ENCODE peak calls at places on chromosome 2, in four cellular contexts. O, J, D and V are unnamed samples.

GRCh38 chr2:169469952-169470572 is 9.2 kb upstream of the BBS5 start:
- DNase-seq in O (no peak), J (no peak), D (no peak), V (no peak)

GRCh38 chr2:66433695-66433944 is 1.3 kb upstream of the MEIS1 start:
- DNase-seq in O (no peak), J (no peak), D (no peak), V (no peak)

GRCh38 chr2:70039366-70039765 is 47.9 kb upstream of the PCBP1 start:
- DNase-seq in O (no peak), J (no peak), D (no peak), V (no peak)

GRCh38 chr2:102144128-102144527 is 1.6 kb downstream of the IL1R1 start:
- DNase-seq in O (no peak), J (no peak), D (no peak), V (no peak)

GRCh38 chr2:10892796-10893350 is 18.9 kb upstream of the KCNF1 start:
- DNase-seq in O (no peak), J (no peak), D (no peak), V (no peak)

GRCh38 chr2:161238559-161239415 is 69.4 kb upstream of the PSMD14 start:
- DNase-seq in O (peak; percentile 53), J (peak; percentile 74), D (peak; percentile 91), V (peak; percentile 74)

GRCh38 chr2:180359522-180360282 is 352.6 kb upstream of the CWC22 start:
- DNase-seq in O (no peak), J (peak; percentile 21), D (no peak), V (no peak)

GRCh38 chr2:28544915-28545589 is 49.2 kb downstream of the PLB1 start:
- DNase-seq in O (no peak), J (peak; percentile 79), D (no peak), V (no peak)

GRCh38 chr2:241637233-241638062 is at the start of gene ATG4B:
- DNase-seq in O (peak; percentile 60), J (peak; percentile 85), D (peak; percentile 88), V (peak; percentile 79)

GRCh38 chr2:192035731-192036442 is 158.8 kb downstream of the TMEFF2 start:
- DNase-seq in O (no peak), J (no peak), D (no peak), V (no peak)

GRCh38 chr2:45303417-45304202 is 294.4 kb upstream of the SIX2 start:
- DNase-seq in O (no peak), J (no peak), D (no peak), V (no peak)

GRCh38 chr2:240130393-240131195 is 5.5 kb downstream of the COPS9 start:
- DNase-seq in O (no peak), J (no peak), D (no peak), V (no peak)

GRCh38 chr2:207861789-207862188 is 92.1 kb upstream of the FZD5 start:
- DNase-seq in O (no peak), J (no peak), D (peak; percentile 23), V (no peak)

GRCh38 chr2:25982273-25982967 is at the start of gene KIF3C:
- DNase-seq in O (peak; percentile 59), J (peak; percentile 71), D (peak; percentile 90), V (peak; percentile 75)

GRCh38 chr2:64607381-64607780 is 46.3 kb downstream of the SERTAD2 start:
- DNase-seq in O (no peak), J (no peak), D (no peak), V (no peak)

GRCh38 chr2:64610456-64610855 is 43.3 kb downstream of the SERTAD2 start:
- DNase-seq in O (no peak), J (no peak), D (no peak), V (no peak)

GRCh38 chr2:64608867-64609228 is 44.9 kb downstream of the SERTAD2 start:
- DNase-seq in O (peak; percentile 4), J (peak; percentile 51), D (no peak), V (no peak)

GRCh38 chr2:64606495-64607363 is 47.0 kb downstream of the SERTAD2 start:
- DNase-seq in O (peak; percentile 68), J (peak; percentile 84), D (peak; percentile 28), V (no peak)

DNA sequence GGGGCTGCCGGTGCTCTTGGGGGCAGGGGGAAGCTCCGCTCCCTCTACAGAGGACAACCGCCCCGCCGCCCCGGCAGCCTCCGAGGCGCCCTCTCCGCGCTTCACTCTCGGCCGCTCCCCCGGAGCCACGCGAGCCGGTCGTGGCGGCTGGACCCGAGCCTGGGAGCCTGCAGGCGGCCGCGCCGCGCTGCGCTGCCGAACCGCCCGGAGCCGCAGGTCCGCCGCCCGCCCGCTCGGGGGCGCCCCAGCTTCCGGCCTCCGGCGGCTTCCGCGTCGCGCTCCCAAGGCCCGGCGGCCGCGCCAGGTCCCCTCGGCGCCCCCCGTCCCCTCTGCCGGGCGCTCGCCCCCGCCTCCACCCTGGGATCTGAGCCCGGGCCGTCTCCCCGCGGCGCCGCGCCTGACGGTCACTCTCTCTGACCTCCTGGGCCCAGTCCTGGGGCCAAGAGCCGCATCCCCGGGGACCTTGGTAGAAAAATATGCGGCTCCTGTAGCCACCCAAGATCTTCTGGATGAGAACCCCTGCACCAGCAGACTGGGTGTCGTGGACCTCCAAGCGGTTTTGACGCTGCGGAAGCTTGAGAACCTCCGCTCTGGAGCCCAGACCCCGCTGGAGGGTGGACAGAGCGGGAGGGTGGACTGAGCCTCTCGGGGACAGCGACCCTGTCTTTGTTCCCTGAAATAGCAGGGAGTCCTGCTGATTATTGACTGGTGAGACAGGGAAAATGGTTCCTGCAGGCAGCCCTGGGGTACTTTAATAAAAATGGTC is 44.3 kb downstream of the SERTAD2 start:
- DNase-seq in O (peak; percentile 52), J (peak; percentile 58), D (peak; percentile 66), V (peak; percentile 47)
- TF ChIP-seq CTCF in O (no peak), J (no peak), D (peak; percentile 32), V (no peak)

GRCh38 chr2:84631047-84631446 is 114.7 kb downstream of the DNAH6 start:
- DNase-seq in O (no peak), J (no peak), D (no peak), V (no peak)
- TF ChIP-seq CTCF in O (peak; percentile 67), J (peak; percentile 56), D (peak; percentile 40), V (peak; percentile 54)

GRCh38 chr2:233832869-233833812 is 21.2 kb downstream of the HJURP start:
- DNase-seq in O (no peak), J (no peak), D (peak; percentile 56), V (no peak)
- TF ChIP-seq CTCF in O (no peak), J (peak; percentile 21), D (no peak), V (no peak)

GRCh38 chr2:71129891-71130324 is at the start of gene MCEE:
- DNase-seq in O (peak; percentile 84), J (peak; percentile 95), D (peak; percentile 90), V (peak; percentile 86)
- TF ChIP-seq CTCF in O (no peak), J (no peak), D (no peak), V (no peak)

DNA sequence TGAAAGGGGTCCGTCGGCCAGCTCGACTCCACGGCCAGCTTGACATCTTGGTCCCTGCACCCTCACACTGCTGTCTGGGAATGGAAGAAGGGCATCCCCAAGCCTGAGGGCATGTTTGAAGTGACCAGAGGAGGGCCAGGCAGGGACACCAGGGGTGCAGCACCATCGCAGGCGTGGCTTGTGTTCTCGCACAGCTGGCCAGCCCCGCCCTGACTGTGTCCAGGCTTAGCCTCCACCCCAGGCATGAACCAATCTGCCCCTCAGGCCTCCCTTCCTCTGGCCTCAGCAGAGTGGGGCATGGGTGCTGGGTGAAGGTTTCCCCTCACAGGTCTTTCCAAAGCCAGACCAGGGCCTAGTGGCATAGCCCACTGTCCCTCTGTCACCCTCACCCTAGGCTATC is 25.0 kb downstream of the EMX1 start:
- DNase-seq in O (no peak), J (no peak), D (no peak), V (no peak)
- TF ChIP-seq CTCF in O (no peak), J (no peak), D (no peak), V (no peak)

DNA sequence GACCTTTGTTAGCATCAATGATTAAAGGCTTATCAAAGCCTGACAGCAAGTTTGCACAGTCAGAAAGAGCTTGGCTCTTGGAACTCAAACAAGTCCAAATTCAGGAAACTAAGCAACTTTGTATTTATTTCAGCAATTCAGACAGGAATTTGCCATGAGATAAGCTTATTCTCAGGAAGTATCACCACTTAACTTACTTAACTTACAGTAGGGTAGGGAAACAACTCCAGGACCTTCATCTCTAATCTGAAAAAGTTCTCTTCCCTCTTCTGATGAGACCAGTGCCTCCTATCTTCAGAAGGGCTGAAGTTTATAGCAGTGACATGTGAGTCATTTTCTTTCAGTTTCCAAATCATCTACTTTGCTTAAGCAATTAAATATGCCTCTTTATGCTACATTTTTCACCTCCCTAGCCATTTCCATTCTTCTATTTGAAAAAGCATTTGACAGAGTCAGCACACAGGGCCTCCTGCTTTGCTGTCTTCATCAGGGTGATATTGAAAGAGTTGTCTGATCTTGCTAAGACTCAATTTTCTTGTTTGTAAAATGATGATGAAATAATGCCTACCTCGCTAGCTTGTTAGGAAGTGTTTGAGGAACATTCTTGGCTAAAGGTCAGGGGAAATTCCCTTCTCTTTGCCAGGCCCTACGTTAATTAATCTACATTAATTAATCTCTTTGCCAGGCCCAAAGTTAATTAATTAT is 389.4 kb downstream of the RND3 start:
- DNase-seq in O (no peak), J (no peak), D (no peak), V (no peak)
- TF ChIP-seq CTCF in O (no peak), J (peak; percentile 20), D (no peak), V (no peak)

GRCh38 chr2:178527592-178527991 is 47.3 kb downstream of the PLEKHA3 start:
- DNase-seq in O (no peak), J (no peak), D (no peak), V (no peak)
- TF ChIP-seq CTCF in O (no peak), J (no peak), D (no peak), V (no peak)

GRCh38 chr2:81266106-81266505 is 961.6 kb upstream of the LRRTM1 start:
- DNase-seq in O (no peak), J (peak; percentile 15), D (no peak), V (no peak)
- TF ChIP-seq CTCF in O (no peak), J (no peak), D (peak; percentile 46), V (no peak)